ENCODE peak calls at places on chromosome 20, in five cellular contexts. O, S, I, R and Z are unnamed samples.
A peak's percentile ranks its signal among the peaks of the same experiment; 100 is the strongest.

GRCh38 chr20:41608606-41609005 is 9.6 kb downstream of the CHD6 start:
- DNase-seq in S (no peak), R (no peak), I (no peak), O (no peak), Z (no peak)

GRCh38 chr20:40651121-40651520 is 37.9 kb downstream of the MAFB start:
- DNase-seq in O (peak; percentile 8), S (peak; percentile 16), I (no peak), R (no peak), Z (peak; percentile 76)

GRCh38 chr20:64036346-64037198 is 590 bp downstream of the C20orf204 start:
- DNase-seq in R (no peak), S (no peak), I (no peak), O (peak; percentile 53), Z (no peak)

GRCh38 chr20:8693709-8694108 is 375.2 kb upstream of the PLCB4 start:
- DNase-seq in O (peak; percentile 93), I (no peak), S (peak; percentile 90), R (no peak), Z (peak; percentile 37)

GRCh38 chr20:34585019-34585418 is 26.5 kb downstream of the MAP1LC3A start:
- DNase-seq in R (peak; percentile 54), I (no peak), O (no peak), S (no peak), Z (no peak)

GRCh38 chr20:63027425-63028389 is 20.9 kb upstream of the BHLHE23 start:
- DNase-seq in R (no peak), S (no peak), I (no peak), O (no peak), Z (no peak)

GRCh38 chr20:36266189-36266588 is 29.9 kb downstream of the AAR2 start:
- DNase-seq in I (no peak), O (no peak), R (no peak), S (no peak), Z (no peak)

GRCh38 chr20:36060676-36061075 is 92.3 kb downstream of the CNBD2 start:
- DNase-seq in O (no peak), S (no peak), R (no peak), I (no peak), Z (no peak)

GRCh38 chr20:23637282-23638221 is at the start of gene CST3:
- DNase-seq in S (peak; percentile 72), O (peak; percentile 81), I (peak; percentile 94), R (peak; percentile 93), Z (peak; percentile 89)

GRCh38 chr20:23638309-23638708 is 554 bp upstream of the CST3 start:
- DNase-seq in S (no peak), O (no peak), R (no peak), I (no peak), Z (no peak)

GRCh38 chr20:23634985-23635767 is 2.6 kb downstream of the CST3 start:
- DNase-seq in I (no peak), O (no peak), R (no peak), S (no peak), Z (no peak)

GRCh38 chr20:23636908-23637281 is 860 bp downstream of the CST3 start:
- DNase-seq in I (no peak), S (no peak), O (no peak), R (no peak), Z (no peak)

GRCh38 chr20:23636182-23636907 is 1.4 kb downstream of the CST3 start:
- DNase-seq in O (no peak), I (no peak), R (no peak), S (no peak), Z (no peak)
- H3K4me3 ChIP-seq in O (peak overlapping the region; percentile 96), I (peak overlapping the region; percentile 90), R (peak overlapping the region; percentile 94), S (peak overlapping the region; percentile 69), Z (peak overlapping the region; percentile 78)

DNA sequence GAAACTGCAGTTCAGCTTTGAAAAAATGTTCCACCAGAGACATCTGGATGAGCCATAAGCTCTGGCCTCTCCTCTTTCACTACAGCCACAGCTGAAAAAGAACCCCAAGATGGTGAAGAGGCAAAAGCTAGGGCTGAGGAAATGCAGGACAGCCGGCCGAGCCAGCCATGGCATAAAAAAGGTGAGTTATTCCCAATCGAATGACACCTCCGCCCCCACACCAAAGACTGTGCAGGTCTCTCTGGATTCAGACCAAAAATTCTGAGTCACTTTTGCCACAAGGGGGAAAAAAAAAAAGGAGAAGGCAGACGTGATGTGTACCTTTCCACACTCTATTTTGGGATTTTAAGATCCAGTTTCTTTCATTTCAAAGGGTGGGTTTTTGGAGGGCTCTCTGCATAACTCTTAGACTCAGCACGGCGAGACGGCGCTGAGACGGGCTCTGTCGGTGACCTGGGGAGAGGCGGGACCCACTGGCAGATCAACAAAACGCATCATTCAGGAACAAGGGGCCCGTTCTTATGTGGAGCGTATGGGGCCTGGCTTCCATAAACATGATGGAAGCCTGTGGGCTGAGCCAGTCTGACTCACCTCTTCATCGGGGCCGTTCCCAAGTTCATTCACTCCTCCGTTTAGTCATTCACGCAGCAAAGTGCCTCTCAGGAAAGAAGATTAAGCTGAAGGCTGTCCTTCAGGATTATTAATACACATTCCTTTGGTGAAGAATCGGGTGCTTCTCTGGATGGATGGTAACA is 54.8 kb downstream of the NFATC2 start:
- DNase-seq in R (no peak), O (peak; percentile 95), I (peak; percentile 71), S (peak; percentile 91), Z (peak; percentile 79)
- TF ChIP-seq CTCF in R (no peak), O (no peak), I (no peak), S (no peak), Z (no peak)

DNA sequence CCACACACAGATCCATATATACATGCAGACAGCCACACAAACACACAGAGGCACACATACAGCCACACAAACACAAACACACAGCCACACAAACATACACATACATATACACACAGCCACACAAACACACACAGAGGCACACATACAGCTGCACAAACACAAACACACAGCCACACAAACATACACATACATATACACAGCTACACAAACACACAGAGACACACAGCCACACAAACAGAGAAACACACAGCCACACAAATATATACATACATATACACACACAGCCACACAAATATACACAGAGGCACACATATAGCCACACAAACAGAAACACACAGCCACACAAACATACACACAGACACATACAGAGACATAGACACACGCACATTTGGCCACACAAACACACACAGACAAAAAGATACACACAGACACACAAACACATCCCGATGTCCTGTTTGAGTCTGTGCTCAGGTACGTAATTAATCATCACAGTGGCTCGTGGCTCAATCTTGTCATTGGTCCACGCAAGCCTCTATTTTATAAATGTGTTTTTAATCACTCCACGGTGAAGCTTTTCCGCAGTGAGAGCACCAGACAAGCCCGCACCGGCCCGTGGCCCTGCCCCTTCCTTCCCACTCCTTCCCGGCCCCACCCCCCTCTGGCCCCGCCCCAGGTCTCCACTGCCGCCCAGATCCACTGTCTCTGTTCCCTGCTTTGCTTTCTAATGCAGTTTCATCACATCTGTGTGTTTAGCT is 135.3 kb downstream of the CDH4 start:
- DNase-seq in O (peak; percentile 41), R (no peak), I (no peak), S (peak; percentile 59), Z (peak; percentile 63)
- H3K4me3 ChIP-seq in O (peak overlapping the region; percentile 5), R (no peak overlapping the region), I (no peak overlapping the region), S (peak overlapping the region; percentile 44), Z (peak overlapping the region; percentile 29)

GRCh38 chr20:47205577-47206123 is 150.8 kb downstream of the ZMYND8 start:
- DNase-seq in O (peak; percentile 79), I (no peak), S (peak; percentile 68), R (peak; percentile 82), Z (peak; percentile 88)
- TF ChIP-seq CTCF in O (peak; percentile 63), I (peak; percentile 22), S (peak; percentile 98), R (peak; percentile 57), Z (peak; percentile 82)